ENCODE peak calls at places on chromosomes 11 and 22, in six cellular contexts. One of them, this sample, is unnamed.

GRCh38 chr11:122778148-122778547 is 60.2 kb upstream of the CRTAM start:
- DNase-seq in stimulated activated CD4-positive, alpha-beta T cell treated with anti-CD3 and anti-CD28 coated beads, Interleukin-2, amount 100 ng/mL, for 24 hours: no peak
- DNase-seq in activated T-helper 1 cell treated with Interleukin-2 at 50 U/mL for 16 hours: no peak
- DNase-seq in COR-L47: no peak
- DNase-seq in kidney tubule cell: peak
- DNase-seq in T follicular helper cell: no peak
- DNase-seq in this sample: peak

GRCh38 chr11:63829823-63830489 is 9.0 kb upstream of the MARK2 start:
- DNase-seq in T follicular helper cell: no peak
- DNase-seq in kidney tubule cell: peak
- DNase-seq in activated T-helper 1 cell treated with Interleukin-2 at 50 U/mL for 16 hours: no peak
- DNase-seq in stimulated activated CD4-positive, alpha-beta T cell treated with anti-CD3 and anti-CD28 coated beads, Interleukin-2, amount 100 ng/mL, for 24 hours: no peak
- DNase-seq in COR-L47: no peak
- DNase-seq in this sample: peak

GRCh38 chr22:24420072-24420976 is 7.1 kb upstream of the ADORA2A start:
- DNase-seq in COR-L47: peak
- DNase-seq in activated T-helper 1 cell treated with Interleukin-2 at 50 U/mL for 16 hours: no peak
- DNase-seq in stimulated activated CD4-positive, alpha-beta T cell treated with anti-CD3 and anti-CD28 coated beads, Interleukin-2, amount 100 ng/mL, for 24 hours: no peak
- DNase-seq in T follicular helper cell: no peak
- DNase-seq in kidney tubule cell: no peak
- DNase-seq in this sample: no peak

GRCh38 chr11:128501576-128502549 is 85.5 kb downstream of the ETS1 start:
- DNase-seq in T follicular helper cell: no peak
- DNase-seq in COR-L47: no peak
- DNase-seq in activated T-helper 1 cell treated with Interleukin-2 at 50 U/mL for 16 hours: no peak
- DNase-seq in stimulated activated CD4-positive, alpha-beta T cell treated with anti-CD3 and anti-CD28 coated beads, Interleukin-2, amount 100 ng/mL, for 24 hours: no peak
- DNase-seq in kidney tubule cell: peak
- DNase-seq in this sample: peak

GRCh38 chr11:13448876-13449275 is 14.1 kb downstream of the BTBD10 start:
- DNase-seq in T follicular helper cell: no peak
- DNase-seq in kidney tubule cell: no peak
- DNase-seq in activated T-helper 1 cell treated with Interleukin-2 at 50 U/mL for 16 hours: no peak
- DNase-seq in COR-L47: no peak
- DNase-seq in stimulated activated CD4-positive, alpha-beta T cell treated with anti-CD3 and anti-CD28 coated beads, Interleukin-2, amount 100 ng/mL, for 24 hours: no peak
- DNase-seq in this sample: peak

GRCh38 chr11:45031912-45032519 is 81.3 kb upstream of the TP53I11 start:
- DNase-seq in kidney tubule cell: no peak
- DNase-seq in stimulated activated CD4-positive, alpha-beta T cell treated with anti-CD3 and anti-CD28 coated beads, Interleukin-2, amount 100 ng/mL, for 24 hours: no peak
- DNase-seq in T follicular helper cell: no peak
- DNase-seq in COR-L47: no peak
- DNase-seq in activated T-helper 1 cell treated with Interleukin-2 at 50 U/mL for 16 hours: no peak
- DNase-seq in this sample: no peak

GRCh38 chr11:103491777-103492176 is 382.6 kb downstream of the DYNC2H1 start:
- DNase-seq in activated T-helper 1 cell treated with Interleukin-2 at 50 U/mL for 16 hours: no peak
- DNase-seq in COR-L47: no peak
- DNase-seq in T follicular helper cell: no peak
- DNase-seq in kidney tubule cell: no peak
- DNase-seq in stimulated activated CD4-positive, alpha-beta T cell treated with anti-CD3 and anti-CD28 coated beads, Interleukin-2, amount 100 ng/mL, for 24 hours: no peak
- DNase-seq in this sample: no peak

GRCh38 chr11:113447621-113448310 is 27.4 kb downstream of the DRD2 start:
- DNase-seq in T follicular helper cell: no peak
- DNase-seq in kidney tubule cell: peak
- DNase-seq in activated T-helper 1 cell treated with Interleukin-2 at 50 U/mL for 16 hours: no peak
- DNase-seq in COR-L47: no peak
- DNase-seq in stimulated activated CD4-positive, alpha-beta T cell treated with anti-CD3 and anti-CD28 coated beads, Interleukin-2, amount 100 ng/mL, for 24 hours: no peak
- DNase-seq in this sample: peak

GRCh38 chr11:115391598-115391997 is 112.6 kb downstream of the CADM1 start:
- DNase-seq in T follicular helper cell: no peak
- DNase-seq in stimulated activated CD4-positive, alpha-beta T cell treated with anti-CD3 and anti-CD28 coated beads, Interleukin-2, amount 100 ng/mL, for 24 hours: no peak
- DNase-seq in COR-L47: no peak
- DNase-seq in kidney tubule cell: no peak
- DNase-seq in activated T-helper 1 cell treated with Interleukin-2 at 50 U/mL for 16 hours: no peak
- DNase-seq in this sample: no peak